ENCODE peak calls at places on chromosomes 6 and 20, in ten cellular contexts. Z is HT-29; K is AG08396; A is hypothalamus; U is stimulated activated CD8-positive, alpha-beta memory T cell treated with anti-CD3 and anti-CD28 coated beads, Interleukin-7, amount 100 ng/mL, for 1 hour; R is EL; T is activated naive CD4-positive, alpha-beta T cell treated with anti-CD3 and anti-CD28 coated beads, Interleukin-2, amount 50 U/mL, for 72 hours; Q is CD4-positive, CD25-positive, alpha-beta regulatory T cell; M is psoas muscle; B is fibroblast of mammary gland. P is an unnamed sample.

GRCh38 chr20:58829531-58829941 is 21.2 kb downstream of the GNAS-AS1 start:
- DNase-seq in Z (peak), K (peak), A (no peak), U (no peak), R (no peak), T (no peak), Q (no peak), M (peak), B (peak), P (no peak)

GRCh38 chr6:169247991-169248390 is 5.7 kb downstream of the THBS2 start:
- DNase-seq in Z (no peak), K (no peak), A (no peak), U (no peak), R (no peak), T (no peak), Q (no peak), M (no peak), B (no peak), P (no peak)

GRCh38 chr6:26597821-26598220 is 1.1 kb downstream of the ABT1 start:
- DNase-seq in Z (no peak), K (no peak), A (no peak), U (no peak), R (no peak), T (no peak), Q (no peak), M (no peak), B (no peak), P (no peak)

GRCh38 chr20:4369798-4370124 is 351.9 kb upstream of the PRND start:
- DNase-seq in Z (no peak), K (no peak), A (no peak), U (no peak), R (no peak), T (peak), Q (no peak), M (no peak), B (no peak), P (no peak)

GRCh38 chr6:44269921-44270525 is at the start of gene TMEM151B:
- DNase-seq in Z (no peak), K (no peak), A (no peak), U (no peak), R (no peak), T (no peak), Q (no peak), M (peak), B (no peak), P (no peak)

GRCh38 chr20:57040924-57041323 is 225.5 kb downstream of the BMP7 start:
- DNase-seq in Z (no peak), K (peak), A (no peak), U (no peak), R (peak), T (no peak), Q (no peak), M (no peak), B (peak), P (no peak)

GRCh38 chr6:17705778-17706579 is 746 bp downstream of the NUP153 start:
- DNase-seq in Z (peak), K (peak), A (no peak), U (peak), R (peak), T (peak), Q (peak), M (peak), B (peak), P (peak)

GRCh38 chr20:23139524-23139923 is 53.4 kb upstream of the CD93 start:
- DNase-seq in Z (no peak), K (no peak), A (no peak), U (no peak), R (no peak), T (no peak), Q (no peak), M (peak), B (no peak), P (no peak)

GRCh38 chr6:39085129-39085528 is 29.9 kb downstream of the SAYSD1 start:
- DNase-seq in Z (no peak), K (no peak), A (no peak), U (no peak), R (no peak), T (no peak), Q (no peak), M (no peak), B (no peak), P (no peak)

GRCh38 chr6:42795651-42796050 is 13.8 kb downstream of the BICRAL start:
- DNase-seq in Z (no peak), K (no peak), A (no peak), U (no peak), R (no peak), T (no peak), Q (no peak), M (no peak), B (no peak), P (no peak)

GRCh38 chr6:112231609-112232060 is 22.7 kb downstream of the LAMA4 start:
- DNase-seq in Z (no peak), K (no peak), A (no peak), U (no peak), R (peak), T (no peak), Q (no peak), M (no peak), B (peak), P (peak)

GRCh38 chr6:162198925-162199324 is 528.6 kb downstream of the PRKN start:
- DNase-seq in Z (no peak), K (no peak), A (no peak), U (no peak), R (no peak), T (no peak), Q (no peak), M (no peak), B (no peak), P (no peak)

GRCh38 chr20:63021356-63022321 is 14.9 kb upstream of the BHLHE23 start:
- DNase-seq in Z (no peak), K (no peak), A (no peak), U (no peak), R (no peak), T (no peak), Q (no peak), M (no peak), B (no peak), P (no peak)

GRCh38 chr20:46408281-46408731 is 1.9 kb upstream of the ELMO2 start:
- DNase-seq in Z (peak), K (no peak), A (no peak), U (no peak), R (no peak), T (no peak), Q (no peak), M (no peak), B (no peak), P (no peak)

GRCh38 chr20:63057133-63058117 is 50.7 kb upstream of the BHLHE23 start:
- DNase-seq in Z (no peak), K (no peak), A (no peak), U (no peak), R (no peak), T (no peak), Q (no peak), M (no peak), B (peak), P (no peak)

GRCh38 chr6:30647039-30647801 is at the start of gene C6orf136:
- DNase-seq in Z (peak), K (peak), A (peak), U (peak), R (peak), T (peak), Q (peak), M (peak), B (peak), P (peak)

GRCh38 chr20:23596856-23597255 is 8.9 kb downstream of the CST9 start:
- DNase-seq in Z (no peak), K (no peak), A (no peak), U (no peak), R (no peak), T (no peak), Q (no peak), M (no peak), B (peak), P (no peak)

GRCh38 chr6:108559884-108560462 is 744 bp upstream of the FOXO3 start:
- DNase-seq in Z (peak), K (peak), A (peak), U (no peak), R (peak), T (peak), Q (no peak), M (peak), B (peak), P (no peak)

GRCh38 chr20:49540696-49541435 is 27.1 kb downstream of the PTGIS start:
- DNase-seq in Z (no peak), K (no peak), A (no peak), U (no peak), R (no peak), T (no peak), Q (no peak), M (no peak), B (no peak), P (no peak)

GRCh38 chr20:10178727-10179313 is 39.8 kb upstream of the SNAP25 start:
- DNase-seq in Z (no peak), K (peak), A (no peak), U (no peak), R (no peak), T (no peak), Q (no peak), M (no peak), B (no peak), P (no peak)

GRCh38 chr6:133551847-133552331 is 310.7 kb downstream of the EYA4 start:
- DNase-seq in Z (no peak), K (peak), A (no peak), U (no peak), R (peak), T (no peak), Q (no peak), M (peak), B (peak), P (no peak)

GRCh38 chr20:2922957-2923356 is 49.7 kb downstream of the PTPRA start:
- DNase-seq in Z (no peak), K (no peak), A (no peak), U (no peak), R (no peak), T (no peak), Q (no peak), M (no peak), B (no peak), P (no peak)

GRCh38 chr6:169887529-169888140 is 136.2 kb downstream of the ERMARD start:
- DNase-seq in Z (no peak), K (no peak), A (no peak), U (no peak), R (no peak), T (no peak), Q (no peak), M (no peak), B (no peak), P (no peak)

GRCh38 chr20:53716385-53716784 is 122.7 kb upstream of the ZNF217 start:
- DNase-seq in Z (no peak), K (no peak), A (no peak), U (no peak), R (no peak), T (no peak), Q (no peak), M (no peak), B (no peak), P (no peak)

GRCh38 chr6:132234356-132234755 is 166.9 kb downstream of the MOXD1 start:
- DNase-seq in Z (no peak), K (no peak), A (no peak), U (no peak), R (peak), T (no peak), Q (no peak), M (no peak), B (no peak), P (no peak)